ENCODE peak calls at places on chromosomes 4 and X, in nine cellular contexts. K is fibroblast of pulmonary artery, Q is cardiac fibroblast, W is coronary artery, J is body of pancreas, I is fibroblast of villous mesenchyme, T is fibroblast of the aortic adventitia, R is cardiac muscle cell, D is A549. C is an unnamed sample.

GRCh38 chr4:147546341-147546740 is 65.4 kb downstream of the EDNRA start:
- DNase-seq in K (peak), Q (peak), W (no peak), J (no peak), I (peak), T (peak), R (peak), D (peak), C (peak)

GRCh38 chr4:8202526-8203375 is 3.7 kb downstream of the SH3TC1 start:
- DNase-seq in K (no peak), Q (no peak), W (no peak), J (no peak), I (no peak), T (no peak), R (no peak), D (no peak), C (no peak)

GRCh38 chr4:770022-770421 is 55.9 kb downstream of the CPLX1 start:
- DNase-seq in K (no peak), Q (peak), W (no peak), J (no peak), I (no peak), T (no peak), R (no peak), D (no peak), C (peak)

GRCh38 chrX:28609917-28610613 is 22.8 kb downstream of the IL1RAPL1 start:
- DNase-seq in K (no peak), Q (no peak), W (no peak), J (no peak), I (no peak), T (no peak), R (peak), D (no peak), C (no peak)

GRCh38 chrX:142251665-142252064 is 46.6 kb upstream of the MAGEC2 start:
- DNase-seq in K (no peak), Q (peak), W (no peak), J (no peak), I (no peak), T (no peak), R (no peak), D (peak), C (no peak)

GRCh38 chrX:123223409-123223808 is 39.3 kb downstream of the GRIA3 start:
- DNase-seq in K (no peak), Q (no peak), W (no peak), J (no peak), I (no peak), T (no peak), R (no peak), D (no peak), C (no peak)

GRCh38 chrX:63932006-63932405 is 147.0 kb upstream of the ARHGEF9 start:
- DNase-seq in K (no peak), Q (no peak), W (no peak), J (no peak), I (no peak), T (no peak), R (no peak), D (no peak), C (no peak)

GRCh38 chrX:21723097-21723496 is 34.8 kb downstream of the SMPX start:
- DNase-seq in K (no peak), Q (peak), W (no peak), J (no peak), I (no peak), T (peak), R (no peak), D (no peak), C (peak)

GRCh38 chr4:61753739-61754138 is 553.6 kb downstream of the ADGRL3 start:
- DNase-seq in K (no peak), Q (no peak), W (no peak), J (no peak), I (no peak), T (no peak), R (no peak), D (no peak), C (no peak)

GRCh38 chr4:178316211-178316610 is 874.0 kb upstream of the AGA start:
- DNase-seq in K (no peak), Q (no peak), W (no peak), J (no peak), I (no peak), T (no peak), R (no peak), D (no peak), C (no peak)

DNA sequence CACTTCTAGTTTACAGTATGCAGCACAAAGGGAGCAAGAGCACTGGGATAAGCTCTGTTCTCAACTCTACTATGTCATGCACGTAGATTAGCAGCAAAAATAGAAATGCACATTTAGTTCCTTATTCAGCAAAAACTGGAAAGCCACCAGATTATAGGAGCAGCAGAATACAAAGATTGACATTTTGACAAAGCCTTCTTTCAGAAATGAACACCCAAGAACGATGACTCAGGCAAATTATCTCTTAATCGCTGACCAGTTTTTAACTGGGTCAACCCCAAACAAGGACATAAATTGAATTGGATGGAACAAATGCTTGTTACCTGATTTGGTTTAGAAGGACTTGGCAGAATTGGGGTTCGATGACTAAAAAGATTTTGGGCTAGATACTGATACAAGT is 775.3 kb upstream of the HS3ST1 start:
- DNase-seq in K (no peak), Q (no peak), W (no peak), J (no peak), I (no peak), T (peak), R (peak), D (no peak), C (no peak)
- H3K4me3 ChIP-seq in K (no peak), Q (no peak), W (no peak), J (no peak), I (no peak), T (no peak), R (no peak), D (no peak), C (no peak)

GRCh38 chrX:2484232-2484631 is 16.5 kb downstream of the DHRSX start:
- DNase-seq in K (peak), Q (no peak), W (no peak), J (no peak), I (no peak), T (peak), R (peak), D (no peak), C (peak)
- H3K4me3 ChIP-seq in K (peak), Q (no peak), W (peak), J (no peak), I (no peak), T (peak), R (no peak), D (no peak), C (peak)

GRCh38 chr4:56049428-56050212 is 100.9 kb downstream of the CEP135 start:
- DNase-seq in K (peak), Q (peak), W (no peak), J (peak), I (no peak), T (peak), R (peak), D (peak), C (peak)
- H3K4me3 ChIP-seq in K (peak), Q (peak), W (peak), J (peak), I (peak), T (peak), R (peak), D (peak), C (peak)

GRCh38 chr4:185880571-185880970 is 68.6 kb upstream of the SORBS2 start:
- DNase-seq in K (no peak), Q (no peak), W (no peak), J (no peak), I (no peak), T (no peak), R (no peak), D (peak), C (no peak)

GRCh38 chr4:185878633-185879032 is 66.6 kb upstream of the SORBS2 start:
- DNase-seq in K (no peak), Q (no peak), W (no peak), J (no peak), I (no peak), T (no peak), R (no peak), D (no peak), C (no peak)

GRCh38 chr4:185879666-185880312 is 67.8 kb upstream of the SORBS2 start:
- DNase-seq in K (no peak), Q (no peak), W (no peak), J (no peak), I (no peak), T (no peak), R (no peak), D (no peak), C (no peak)

GRCh38 chr4:185883591-185883990 is 71.6 kb upstream of the SORBS2 start:
- DNase-seq in K (no peak), Q (no peak), W (no peak), J (no peak), I (no peak), T (no peak), R (no peak), D (no peak), C (no peak)

GRCh38 chr4:185881427-185881826 is 69.4 kb upstream of the SORBS2 start:
- DNase-seq in K (peak), Q (peak), W (no peak), J (no peak), I (no peak), T (peak), R (peak), D (no peak), C (no peak)
- H3K4me3 ChIP-seq in K (no peak), Q (no peak), W (no peak), J (no peak), I (no peak), T (no peak), R (no peak), D (no peak), C (no peak)

DNA sequence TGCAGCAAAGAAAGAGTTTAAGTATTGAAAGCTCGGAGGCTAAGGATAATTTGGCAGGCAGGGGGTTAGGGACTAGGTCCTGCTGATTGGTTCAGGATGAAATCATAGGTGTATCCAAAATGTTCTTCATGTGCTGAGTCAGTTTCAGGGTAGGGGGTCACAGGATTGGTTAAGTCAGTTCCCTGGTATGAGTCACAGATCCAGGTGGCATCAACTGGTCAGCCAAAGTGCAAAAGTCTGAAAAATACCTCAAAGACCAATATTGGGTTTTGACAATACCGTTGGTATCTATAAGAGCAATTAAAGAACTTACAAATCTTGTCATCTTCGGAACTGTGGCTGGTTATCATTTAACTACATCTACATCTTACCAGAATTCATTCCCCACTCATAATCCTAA is 25.6 kb upstream of the PRDM8 start:
- DNase-seq in K (no peak), Q (no peak), W (no peak), J (no peak), I (no peak), T (no peak), R (no peak), D (no peak), C (peak)
- H3K4me3 ChIP-seq in K (no peak), Q (no peak), W (no peak), J (no peak), I (no peak), T (no peak), R (no peak), D (no peak), C (no peak)

GRCh38 chr4:68905598-68906237 is 45.9 kb downstream of the UGT2A3 start:
- DNase-seq in K (peak), Q (no peak), W (no peak), J (peak), I (no peak), T (peak), R (no peak), D (no peak), C (no peak)
- H3K4me3 ChIP-seq in K (peak), Q (no peak), W (peak), J (no peak), I (no peak), T (peak), R (no peak), D (no peak), C (no peak)

GRCh38 chr4:12486995-12487394 is 997.1 kb downstream of the RAB28 start:
- DNase-seq in K (peak), Q (peak), W (no peak), J (no peak), I (no peak), T (peak), R (peak), D (no peak), C (peak)

GRCh38 chr4:12488672-12489071 is 995.5 kb downstream of the RAB28 start:
- DNase-seq in K (peak), Q (no peak), W (no peak), J (no peak), I (no peak), T (peak), R (peak), D (no peak), C (peak)

GRCh38 chr4:12495211-12495610 is 988.9 kb downstream of the RAB28 start:
- DNase-seq in K (no peak), Q (no peak), W (no peak), J (no peak), I (no peak), T (no peak), R (no peak), D (no peak), C (no peak)

DNA sequence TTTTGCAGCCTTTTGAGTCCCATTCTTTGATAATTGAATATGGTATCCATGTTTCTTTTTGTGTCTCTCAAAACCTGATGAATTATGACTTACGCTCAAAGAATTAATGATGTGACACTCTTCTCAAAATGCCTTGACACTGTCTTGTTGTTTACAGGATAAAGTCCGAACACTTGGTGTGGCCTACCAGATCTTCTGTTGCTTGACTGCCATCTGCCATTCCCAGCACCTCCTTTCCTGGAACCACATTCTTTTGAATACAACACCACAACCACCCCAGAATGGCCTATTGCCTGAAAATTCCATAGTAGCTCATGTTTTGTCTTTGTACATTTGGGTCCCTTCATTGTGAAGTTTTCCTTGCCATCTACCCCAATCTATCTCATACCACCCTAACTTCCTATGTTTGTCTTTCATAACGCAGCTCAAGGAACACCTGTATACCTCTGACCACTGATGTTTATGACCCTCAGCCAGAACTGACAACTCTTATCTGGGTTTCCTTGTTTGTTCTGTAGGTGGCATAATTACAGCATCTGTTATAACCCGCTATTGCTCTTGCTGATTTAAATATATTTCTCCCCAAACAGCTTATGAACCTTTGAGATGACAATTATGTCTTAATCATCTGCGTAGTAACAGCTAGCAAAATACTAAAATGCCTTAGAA is 991.3 kb downstream of the RAB28 start:
- DNase-seq in K (no peak), Q (no peak), W (no peak), J (no peak), I (no peak), T (no peak), R (no peak), D (no peak), C (no peak)
- H3K4me3 ChIP-seq in K (no peak), Q (no peak), W (no peak), J (no peak), I (no peak), T (no peak), R (no peak), D (no peak), C (no peak)

GRCh38 chr4:2059726-2060577 is 825 bp downstream of the NAT8L start:
- DNase-seq in K (no peak), Q (no peak), W (no peak), J (no peak), I (peak), T (no peak), R (no peak), D (no peak), C (peak)

GRCh38 chr4:2060578-2061207 is 1.6 kb downstream of the NAT8L start:
- DNase-seq in K (no peak), Q (no peak), W (no peak), J (no peak), I (no peak), T (no peak), R (no peak), D (no peak), C (no peak)

GRCh38 chr4:2062168-2062807 is 3.2 kb downstream of the NAT8L start:
- DNase-seq in K (no peak), Q (no peak), W (no peak), J (no peak), I (no peak), T (no peak), R (no peak), D (no peak), C (no peak)

GRCh38 chr4:2062808-2063524 is 3.8 kb downstream of the NAT8L start:
- DNase-seq in K (no peak), Q (no peak), W (no peak), J (no peak), I (no peak), T (no peak), R (no peak), D (no peak), C (no peak)

DNA sequence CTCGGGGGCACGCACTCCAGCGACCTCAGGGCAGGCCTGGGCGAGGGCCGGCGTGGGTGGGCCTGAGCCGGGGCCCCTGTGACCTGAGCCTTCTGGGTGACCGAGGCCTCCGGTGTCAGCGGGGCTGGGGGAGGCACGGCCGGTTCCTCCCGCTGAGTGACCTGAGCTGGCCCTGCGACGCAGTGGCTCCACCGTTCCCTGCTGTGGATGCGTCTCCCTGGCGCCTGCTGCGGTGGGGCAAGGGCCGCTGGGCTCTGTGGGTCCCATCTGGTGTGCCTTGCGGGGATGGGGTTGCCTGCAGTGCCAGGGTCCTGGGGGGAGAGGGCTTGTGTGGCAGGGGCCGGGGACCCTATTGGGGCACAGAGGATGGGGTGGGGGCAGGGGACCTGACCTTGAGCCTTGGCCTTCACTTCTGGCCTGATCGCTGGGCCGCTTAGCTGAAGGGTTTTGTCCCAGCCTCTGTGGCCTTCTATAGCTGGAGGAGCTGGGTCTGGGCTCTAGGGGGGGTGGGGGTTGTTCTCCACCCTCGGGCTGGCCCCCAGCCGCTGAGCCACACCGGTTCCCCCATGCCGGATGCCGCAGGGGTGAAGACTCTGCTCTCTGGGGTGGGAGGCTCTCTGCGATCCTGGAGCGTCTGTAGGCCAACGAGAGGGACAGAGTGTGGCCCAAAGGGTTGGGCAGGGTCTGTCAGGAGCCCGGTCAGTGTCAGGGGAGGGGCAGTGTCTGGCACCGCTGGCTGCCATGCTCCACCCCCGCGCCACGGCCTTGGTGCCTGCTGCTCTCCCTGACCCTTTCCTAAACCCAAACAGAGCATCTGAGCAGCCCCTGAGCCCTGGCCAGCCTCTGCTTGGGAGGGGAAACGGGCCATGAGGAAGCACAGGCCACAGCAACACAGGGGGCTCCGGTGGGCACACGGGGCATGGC is 2.3 kb downstream of the NAT8L start:
- DNase-seq in K (no peak), Q (no peak), W (no peak), J (no peak), I (no peak), T (no peak), R (no peak), D (no peak), C (no peak)
- H3K4me3 ChIP-seq in K (no peak), Q (no peak), W (no peak), J (no peak), I (no peak), T (no peak), R (no peak), D (no peak), C (no peak)